ENCODE peak calls at places on chromosomes 13 and 19, in four cellular contexts. F is left ventricle myocardium inferior, I is activated T-helper 1 cell treated with Interleukin-2 at 50 U/mL for 16 hours, Y is fibroblast of lung. O is an unnamed sample.

GRCh38 chr19:56403261-56403660 is 871 bp upstream of the ZNF583 start:
- DNase-seq in I (no peak), Y (peak; percentile 40), F (no peak), O (no peak)

GRCh38 chr13:99382428-99383133 is 75.4 kb upstream of the GPR183 start:
- DNase-seq in F (no peak), I (peak; percentile 28), Y (no peak), O (no peak)

GRCh38 chr19:5997371-5997770 is 19.4 kb upstream of the RANBP3 start:
- DNase-seq in F (no peak), Y (no peak), I (no peak), O (no peak)

GRCh38 chr19:34808566-34808965 is 35.6 kb upstream of the ZNF599 start:
- DNase-seq in I (no peak), F (no peak), Y (peak; percentile 62), O (no peak)

GRCh38 chr19:1811942-1812425 is at the start of gene ATP8B3:
- DNase-seq in F (no peak), Y (no peak), I (peak; percentile 63), O (no peak)

GRCh38 chr19:6733338-6734095 is 3.9 kb downstream of the GPR108 start:
- DNase-seq in Y (no peak), I (no peak), F (no peak), O (no peak)

GRCh38 chr19:31286491-31286890 is 62.7 kb downstream of the TSHZ3 start:
- DNase-seq in Y (no peak), F (no peak), I (no peak), O (no peak)

GRCh38 chr13:113405481-113406300 is 41.8 kb upstream of the GRTP1 start:
- DNase-seq in I (no peak), Y (no peak), F (no peak), O (peak; percentile 75)

GRCh38 chr19:50510700-50511068 is 307 bp downstream of the JOSD2 start:
- DNase-seq in Y (no peak), F (no peak), I (no peak), O (no peak)

GRCh38 chr13:41487222-41487621 is 29.9 kb downstream of the RGCC start:
- DNase-seq in F (no peak), Y (no peak), I (no peak), O (no peak)

GRCh38 chr13:101144808-101145419 is 271.4 kb downstream of the NALCN start:
- DNase-seq in Y (peak; percentile 47), F (no peak), I (no peak), O (no peak)

GRCh38 chr13:44174769-44175425 is 198.7 kb upstream of the SERP2 start:
- DNase-seq in F (no peak), Y (peak; percentile 67), I (no peak), O (no peak)

GRCh38 chr19:17967258-17968051 is 548 bp downstream of the KCNN1 start:
- DNase-seq in F (no peak), I (no peak), Y (no peak), O (no peak)

GRCh38 chr13:36031490-36031889 is 99.7 kb downstream of the DCLK1 start:
- DNase-seq in I (no peak), F (no peak), Y (no peak), O (no peak)

GRCh38 chr19:56765107-56765506 is 75.4 kb downstream of the PEG3 start:
- DNase-seq in F (peak; percentile 74), Y (no peak), I (no peak), O (peak; percentile 67)

GRCh38 chr13:33493672-33494365 is 208.3 kb upstream of the STARD13 start:
- DNase-seq in Y (peak; percentile 41), F (no peak), I (no peak), O (no peak)

O was measured in psoas muscle.